ENCODE peak calls at places on chromosomes 12 and 14, in ten cellular contexts. One of them, this sample, is unnamed.

GRCh38 chr12:75944097-75944904 is 87.3 kb downstream of the PHLDA1 start:
- DNase-seq in spleen: no peak
- DNase-seq in PC-3: peak; percentile 96
- DNase-seq in brain microvascular endothelial cell: peak; percentile 73
- DNase-seq in psoas muscle: no peak
- DNase-seq in heart left ventricle: no peak
- DNase-seq in body of pancreas: no peak
- DNase-seq in sigmoid colon: no peak
- DNase-seq in PC-9: peak; percentile 97
- DNase-seq in stomach: no peak
- DNase-seq in this sample: peak; percentile 61

GRCh38 chr12:2944401-2945047 is 14.7 kb upstream of the TEAD4 start:
- DNase-seq in spleen: peak; percentile 77
- DNase-seq in PC-9: peak; percentile 60
- DNase-seq in PC-3: peak; percentile 56
- DNase-seq in heart left ventricle: peak; percentile 35
- DNase-seq in psoas muscle: peak; percentile 65
- DNase-seq in sigmoid colon: peak; percentile 66
- DNase-seq in stomach: peak; percentile 72
- DNase-seq in brain microvascular endothelial cell: no peak
- DNase-seq in body of pancreas: peak; percentile 79
- DNase-seq in this sample: peak; percentile 45

GRCh38 chr14:65302571-65303184 is 109.9 kb upstream of the FUT8 start:
- DNase-seq in stomach: peak; percentile 60
- DNase-seq in psoas muscle: no peak
- DNase-seq in heart left ventricle: no peak
- DNase-seq in PC-9: peak; percentile 73
- DNase-seq in spleen: no peak
- DNase-seq in body of pancreas: peak; percentile 79
- DNase-seq in brain microvascular endothelial cell: no peak
- DNase-seq in PC-3: peak; percentile 80
- DNase-seq in sigmoid colon: no peak
- DNase-seq in this sample: no peak

GRCh38 chr12:8057839-8058238 is 8.3 kb downstream of the C3AR1 start:
- DNase-seq in PC-3: no peak
- DNase-seq in sigmoid colon: no peak
- DNase-seq in PC-9: peak; percentile 60
- DNase-seq in heart left ventricle: no peak
- DNase-seq in body of pancreas: no peak
- DNase-seq in spleen: no peak
- DNase-seq in psoas muscle: no peak
- DNase-seq in stomach: no peak
- DNase-seq in brain microvascular endothelial cell: no peak
- DNase-seq in this sample: no peak

GRCh38 chr12:31466768-31467167 is 124.2 kb downstream of the DENND5B start:
- DNase-seq in brain microvascular endothelial cell: no peak
- DNase-seq in psoas muscle: no peak
- DNase-seq in PC-3: no peak
- DNase-seq in sigmoid colon: no peak
- DNase-seq in heart left ventricle: no peak
- DNase-seq in stomach: no peak
- DNase-seq in spleen: no peak
- DNase-seq in body of pancreas: no peak
- DNase-seq in PC-9: no peak
- DNase-seq in this sample: no peak

GRCh38 chr14:56952766-56953473 is 142.6 kb upstream of the OTX2 start:
- DNase-seq in sigmoid colon: no peak
- DNase-seq in body of pancreas: no peak
- DNase-seq in PC-9: no peak
- DNase-seq in brain microvascular endothelial cell: no peak
- DNase-seq in stomach: no peak
- DNase-seq in psoas muscle: no peak
- DNase-seq in heart left ventricle: no peak
- DNase-seq in spleen: no peak
- DNase-seq in PC-3: no peak
- DNase-seq in this sample: no peak

GRCh38 chr14:34425095-34425851 is 36.8 kb downstream of the SPTSSA start:
- DNase-seq in psoas muscle: no peak
- DNase-seq in spleen: no peak
- DNase-seq in PC-9: peak; percentile 87
- DNase-seq in body of pancreas: peak; percentile 18
- DNase-seq in sigmoid colon: no peak
- DNase-seq in PC-3: no peak
- DNase-seq in brain microvascular endothelial cell: no peak
- DNase-seq in heart left ventricle: no peak
- DNase-seq in stomach: no peak
- DNase-seq in this sample: no peak

GRCh38 chr14:78088941-78089340 is 81.2 kb upstream of the NRXN3 start:
- DNase-seq in stomach: no peak
- DNase-seq in body of pancreas: no peak
- DNase-seq in psoas muscle: no peak
- DNase-seq in sigmoid colon: no peak
- DNase-seq in heart left ventricle: no peak
- DNase-seq in PC-3: peak; percentile 50
- DNase-seq in spleen: no peak
- DNase-seq in brain microvascular endothelial cell: no peak
- DNase-seq in PC-9: no peak
- DNase-seq in this sample: no peak

GRCh38 chr14:20332946-20333782 is at the start of gene CCNB1IP1:
- DNase-seq in heart left ventricle: peak; percentile 69
- DNase-seq in PC-9: peak; percentile 84
- DNase-seq in psoas muscle: peak; percentile 70
- DNase-seq in sigmoid colon: peak; percentile 86
- DNase-seq in brain microvascular endothelial cell: peak; percentile 84
- DNase-seq in body of pancreas: peak; percentile 52
- DNase-seq in spleen: no peak
- DNase-seq in PC-3: peak; percentile 94
- DNase-seq in stomach: peak; percentile 44
- DNase-seq in this sample: peak; percentile 98

GRCh38 chr12:69685810-69686209 is 13.3 kb downstream of the BEST3 start:
- DNase-seq in PC-9: no peak
- DNase-seq in heart left ventricle: no peak
- DNase-seq in brain microvascular endothelial cell: peak; percentile 57
- DNase-seq in spleen: no peak
- DNase-seq in PC-3: peak; percentile 92
- DNase-seq in body of pancreas: no peak
- DNase-seq in psoas muscle: no peak
- DNase-seq in sigmoid colon: no peak
- DNase-seq in stomach: no peak
- DNase-seq in this sample: peak; percentile 47

GRCh38 chr12:124792177-124792576 is 71.5 kb downstream of the SCARB1 start:
- DNase-seq in stomach: no peak
- DNase-seq in sigmoid colon: no peak
- DNase-seq in brain microvascular endothelial cell: no peak
- DNase-seq in body of pancreas: no peak
- DNase-seq in psoas muscle: no peak
- DNase-seq in PC-3: no peak
- DNase-seq in spleen: no peak
- DNase-seq in PC-9: no peak
- DNase-seq in heart left ventricle: no peak
- DNase-seq in this sample: no peak

GRCh38 chr12:124796303-124796957 is 67.2 kb downstream of the SCARB1 start:
- DNase-seq in brain microvascular endothelial cell: no peak
- DNase-seq in PC-3: no peak
- DNase-seq in psoas muscle: no peak
- DNase-seq in spleen: no peak
- DNase-seq in stomach: no peak
- DNase-seq in heart left ventricle: no peak
- DNase-seq in PC-9: no peak
- DNase-seq in body of pancreas: no peak
- DNase-seq in sigmoid colon: no peak
- DNase-seq in this sample: no peak

GRCh38 chr12:124792961-124793441 is 70.7 kb downstream of the SCARB1 start:
- DNase-seq in psoas muscle: no peak
- DNase-seq in stomach: no peak
- DNase-seq in PC-3: no peak
- DNase-seq in PC-9: no peak
- DNase-seq in brain microvascular endothelial cell: peak; percentile 46
- DNase-seq in sigmoid colon: no peak
- DNase-seq in spleen: no peak
- DNase-seq in body of pancreas: no peak
- DNase-seq in heart left ventricle: no peak
- DNase-seq in this sample: no peak

GRCh38 chr12:124797321-124797720 is 66.3 kb downstream of the SCARB1 start:
- DNase-seq in sigmoid colon: no peak
- DNase-seq in psoas muscle: no peak
- DNase-seq in PC-3: no peak
- DNase-seq in stomach: no peak
- DNase-seq in body of pancreas: no peak
- DNase-seq in brain microvascular endothelial cell: no peak
- DNase-seq in PC-9: no peak
- DNase-seq in spleen: no peak
- DNase-seq in heart left ventricle: no peak
- DNase-seq in this sample: no peak

DNA sequence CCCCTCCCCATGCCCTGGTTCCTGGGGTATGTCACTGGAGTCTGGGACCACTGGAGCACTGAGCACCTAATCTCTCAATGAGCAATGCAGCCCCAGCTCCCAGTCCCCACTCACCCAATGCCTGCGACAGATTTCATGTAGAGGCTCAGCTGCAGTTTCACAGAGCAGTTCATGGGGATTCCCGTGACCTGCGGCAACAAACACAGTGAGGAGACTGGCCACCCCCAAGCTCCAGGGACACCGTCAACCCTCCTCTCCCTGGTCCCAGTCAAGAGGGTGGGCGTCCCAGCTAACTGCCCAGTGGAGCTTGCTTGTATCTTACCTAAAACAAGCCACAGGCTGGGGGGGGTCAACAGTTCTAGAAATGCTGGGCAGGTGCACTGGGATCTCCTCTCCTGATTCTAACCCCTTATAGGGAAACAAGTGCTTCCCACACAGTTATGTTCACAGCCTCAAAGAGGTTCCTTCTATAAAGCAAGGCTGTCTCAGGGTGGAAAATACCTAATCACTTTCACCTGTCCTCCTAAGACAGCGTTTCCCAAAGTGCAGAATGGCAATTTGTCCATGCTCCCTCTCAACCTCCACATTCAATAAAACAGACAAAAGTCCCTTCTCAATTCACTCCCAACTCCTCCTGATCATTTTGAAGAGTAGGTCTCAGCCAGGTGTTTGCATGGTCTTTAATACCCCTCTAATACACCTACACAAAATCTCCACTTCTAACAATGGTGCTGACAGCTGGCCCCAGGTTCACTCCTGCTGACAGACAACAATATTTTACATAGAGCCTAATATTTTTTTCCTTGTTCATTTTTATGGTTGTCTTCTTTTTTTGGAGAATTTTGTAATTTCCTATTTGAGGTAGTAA is 68.3 kb downstream of the SCARB1 start:
- DNase-seq in brain microvascular endothelial cell: no peak
- DNase-seq in PC-3: no peak
- DNase-seq in PC-9: no peak
- DNase-seq in stomach: no peak
- DNase-seq in body of pancreas: no peak
- DNase-seq in sigmoid colon: no peak
- DNase-seq in psoas muscle: no peak
- DNase-seq in heart left ventricle: no peak
- DNase-seq in spleen: no peak
- DNase-seq in this sample: no peak
- H3K27ac ChIP-seq in brain microvascular endothelial cell: no peak overlapping the region
- H3K27ac ChIP-seq in PC-3: no peak overlapping the region
- H3K27ac ChIP-seq in PC-9: no peak overlapping the region
- H3K27ac ChIP-seq in stomach: no peak overlapping the region
- H3K27ac ChIP-seq in body of pancreas: no peak overlapping the region
- H3K27ac ChIP-seq in sigmoid colon: no peak overlapping the region
- H3K27ac ChIP-seq in psoas muscle: no peak overlapping the region
- H3K27ac ChIP-seq in heart left ventricle: no peak overlapping the region
- H3K27ac ChIP-seq in spleen: no peak overlapping the region
- H3K27ac ChIP-seq in this sample: peak overlapping the region; percentile 23

DNA sequence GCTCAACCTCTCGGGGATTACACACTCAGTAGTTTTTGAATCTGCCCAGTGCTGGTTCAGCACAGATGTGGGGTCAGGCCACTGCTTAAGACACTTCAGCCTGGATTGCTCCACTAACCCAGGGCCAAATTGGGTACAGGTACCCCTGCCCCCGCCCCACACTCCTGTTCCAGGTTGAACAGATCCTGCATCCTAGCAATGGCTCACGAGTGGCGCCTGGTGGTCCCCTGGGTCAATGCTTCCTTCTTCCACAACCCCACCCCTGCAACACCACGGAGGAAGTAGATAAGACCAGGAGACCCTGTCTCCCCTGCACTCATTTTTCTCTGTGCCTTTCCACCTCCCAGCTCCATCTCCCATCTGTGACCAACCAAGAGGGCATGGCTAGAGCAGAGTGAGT is 108.4 kb downstream of the ESRRB start:
- DNase-seq in PC-3: no peak
- DNase-seq in psoas muscle: no peak
- DNase-seq in spleen: no peak
- DNase-seq in sigmoid colon: no peak
- DNase-seq in brain microvascular endothelial cell: no peak
- DNase-seq in body of pancreas: no peak
- DNase-seq in heart left ventricle: no peak
- DNase-seq in stomach: no peak
- DNase-seq in PC-9: no peak
- DNase-seq in this sample: no peak
- TF ChIP-seq CTCF in PC-3: peak; percentile 38
- TF ChIP-seq CTCF in psoas muscle: no peak
- TF ChIP-seq CTCF in spleen: no peak
- TF ChIP-seq CTCF in sigmoid colon: no peak
- TF ChIP-seq CTCF in brain microvascular endothelial cell: no peak
- TF ChIP-seq CTCF in body of pancreas: no peak
- TF ChIP-seq CTCF in heart left ventricle: no peak
- TF ChIP-seq CTCF in stomach: no peak
- TF ChIP-seq CTCF in PC-9: no peak
- TF ChIP-seq CTCF in this sample: no peak

GRCh38 chr12:56115329-56115728 is 1.1 kb upstream of the RPL41 start:
- DNase-seq in body of pancreas: peak; percentile 42
- DNase-seq in brain microvascular endothelial cell: peak; percentile 34
- DNase-seq in psoas muscle: peak; percentile 59
- DNase-seq in sigmoid colon: peak; percentile 77
- DNase-seq in PC-9: no peak
- DNase-seq in stomach: no peak
- DNase-seq in heart left ventricle: no peak
- DNase-seq in PC-3: peak; percentile 23
- DNase-seq in spleen: no peak
- DNase-seq in this sample: no peak
- H3K27ac ChIP-seq in body of pancreas: no peak overlapping the region
- H3K27ac ChIP-seq in brain microvascular endothelial cell: peak overlapping the region; percentile 82
- H3K27ac ChIP-seq in psoas muscle: peak overlapping the region; percentile 95
- H3K27ac ChIP-seq in sigmoid colon: peak overlapping the region; percentile 87
- H3K27ac ChIP-seq in PC-9: peak overlapping the region; percentile 96
- H3K27ac ChIP-seq in stomach: peak overlapping the region; percentile 95
- H3K27ac ChIP-seq in heart left ventricle: peak overlapping the region; percentile 88
- H3K27ac ChIP-seq in PC-3: peak overlapping the region; percentile 90
- H3K27ac ChIP-seq in spleen: peak overlapping the region; percentile 98
- H3K27ac ChIP-seq in this sample: peak overlapping the region; percentile 92

DNA sequence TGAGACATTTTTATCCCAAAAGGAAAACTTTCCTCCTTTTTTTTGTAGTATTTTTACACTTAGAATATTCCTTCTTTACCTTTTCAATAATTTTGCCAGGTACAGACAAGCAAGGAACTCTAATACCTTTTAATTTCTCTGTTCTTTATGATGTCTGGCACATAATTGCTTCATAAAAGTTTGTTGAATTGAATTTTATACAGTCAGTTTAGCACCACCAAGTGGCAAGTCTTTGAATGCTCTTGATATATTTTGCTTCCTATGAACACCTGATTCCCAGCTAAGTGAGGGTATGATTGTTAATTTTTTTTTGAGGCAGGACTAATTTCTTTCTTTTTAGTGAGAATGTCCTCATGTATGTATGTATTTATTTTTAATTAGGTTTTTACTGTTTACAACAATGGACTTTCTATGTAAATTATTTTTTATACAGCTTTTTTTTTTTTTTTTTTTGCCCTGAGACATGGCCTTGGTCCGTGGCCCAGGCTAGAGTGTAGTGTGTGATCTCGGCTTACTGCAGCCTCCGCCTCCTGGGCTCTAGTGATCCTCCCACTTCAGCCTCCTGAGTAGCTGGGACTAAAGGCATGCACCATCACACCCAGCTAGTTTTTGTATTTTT is 6.9 kb downstream of the TBC1D15 start:
- DNase-seq in sigmoid colon: no peak
- DNase-seq in heart left ventricle: no peak
- DNase-seq in PC-9: peak; percentile 50
- DNase-seq in brain microvascular endothelial cell: peak; percentile 22
- DNase-seq in PC-3: peak; percentile 62
- DNase-seq in spleen: no peak
- DNase-seq in psoas muscle: no peak
- DNase-seq in body of pancreas: no peak
- DNase-seq in stomach: no peak
- DNase-seq in this sample: peak; percentile 28
- TF ChIP-seq CTCF in sigmoid colon: peak; percentile 46
- TF ChIP-seq CTCF in heart left ventricle: peak; percentile 52
- TF ChIP-seq CTCF in PC-9: peak; percentile 69
- TF ChIP-seq CTCF in brain microvascular endothelial cell: peak; percentile 38
- TF ChIP-seq CTCF in PC-3: peak; percentile 76
- TF ChIP-seq CTCF in spleen: peak; percentile 13
- TF ChIP-seq CTCF in psoas muscle: peak; percentile 62
- TF ChIP-seq CTCF in body of pancreas: peak; percentile 40
- TF ChIP-seq CTCF in stomach: no peak
- TF ChIP-seq CTCF in this sample: peak; percentile 71